ENCODE peak calls at places on chromosome 22, in seven cellular contexts. S, E, M, V, J, D and O are unnamed samples. For H3K4me1, the result is how much of the 10 kb centered on the place peaks cover.

GRCh38 chr22:28560005-28560742 is 119.5 kb downstream of the TTC28 start:
- DNase-seq in J (peak), E (no peak), S (no peak), M (peak), V (peak), D (peak), O (no peak)

GRCh38 chr22:22025320-22026156 is 43.0 kb upstream of the TOP3B start:
- DNase-seq in J (no peak), D (no peak), S (no peak), E (no peak), M (no peak), V (no peak), O (no peak)

GRCh38 chr22:22789233-22789921 is 98.2 kb upstream of the IGLL5 start:
- DNase-seq in E (no peak), M (no peak), J (no peak), S (no peak), V (no peak), D (no peak), O (no peak)

GRCh38 chr22:44889233-44889878 is 120.4 kb downstream of the PHF21B start:
- DNase-seq in S (no peak), J (no peak), D (no peak), V (no peak), E (no peak), M (no peak), O (peak)

GRCh38 chr22:35303029-35303624 is 3.4 kb downstream of the TOM1 start:
- DNase-seq in S (no peak), E (no peak), V (no peak), J (no peak), D (no peak), M (no peak), O (no peak)

GRCh38 chr22:50138988-50139387 is 31.5 kb upstream of the PANX2 start:
- DNase-seq in J (no peak), S (no peak), M (no peak), V (no peak), E (no peak), D (no peak), O (no peak)

GRCh38 chr22:37843746-37844089 is 416 bp downstream of the ANKRD54 start:
- DNase-seq in V (peak), D (no peak), J (peak), M (no peak), E (no peak), S (peak), O (peak)

GRCh38 chr22:27848005-27848404 is 46.4 kb upstream of the MN1 start:
- DNase-seq in E (no peak), V (no peak), S (no peak), J (no peak), M (no peak), D (no peak), O (no peak)

GRCh38 chr22:20449819-20450550 is 12.4 kb upstream of the SCARF2 start:
- DNase-seq in E (no peak), V (no peak), M (no peak), S (no peak), J (no peak), D (no peak), O (no peak)

GRCh38 chr22:24391836-24392217 is 35.6 kb upstream of the ADORA2A start:
- DNase-seq in D (no peak), E (no peak), S (no peak), J (peak), M (peak), V (peak), O (no peak)

GRCh38 chr22:17954860-17955587 is 69.3 kb downstream of the MICAL3 start:
- DNase-seq in M (no peak), D (no peak), V (no peak), S (no peak), J (no peak), E (no peak), O (no peak)

GRCh38 chr22:46110215-46110614 is 40.1 kb upstream of the PPARA start:
- DNase-seq in S (no peak), E (no peak), J (peak), D (no peak), V (no peak), M (peak), O (no peak)
- H3K4me1 ChIP-seq in S (half or more), E (half or more), J (under half), D (under half), V (under half), M (half or more), O (half or more)

GRCh38 chr22:40803292-40803691 is 15.9 kb downstream of the SLC25A17 start:
- DNase-seq in S (no peak), J (no peak), V (no peak), M (no peak), D (no peak), E (no peak), O (no peak)
- H3K4me3 ChIP-seq in S (no peak), J (no peak), V (no peak), M (no peak), D (no peak), E (no peak), O (no peak)

DNA sequence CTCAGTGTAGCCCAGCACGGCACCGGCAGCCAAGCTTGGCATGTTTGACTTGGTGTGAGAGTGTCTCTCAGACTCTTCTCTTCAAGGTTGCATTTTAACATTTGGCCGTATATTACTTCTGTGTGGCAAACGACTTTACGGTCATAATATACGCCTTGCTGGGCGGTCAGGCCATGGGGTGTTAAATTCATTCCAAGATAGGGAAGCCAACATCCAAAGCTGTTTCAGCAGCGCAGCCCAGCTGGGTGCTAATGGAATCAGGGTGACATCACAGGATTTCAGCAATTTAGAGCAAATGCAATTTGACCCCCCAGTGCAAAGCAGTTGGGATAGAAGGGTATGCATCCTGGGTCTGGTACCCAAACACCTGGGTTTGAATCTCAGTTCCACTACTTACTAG is 16.7 kb upstream of the MYH9 start:
- DNase-seq in S (no peak), D (no peak), V (no peak), J (no peak), E (no peak), M (no peak), O (no peak)
- H3K4me1 ChIP-seq in S (under half), D (under half), V (under half), J (under half), E (under half), M (under half), O (under half)

GRCh38 chr22:26672060-26672471 is 14.7 kb downstream of the MIAT start:
- DNase-seq in E (no peak), D (no peak), M (no peak), J (no peak), V (no peak), S (no peak), O (no peak)
- H3K4me3 ChIP-seq in E (peak), D (no peak), M (peak), J (peak), V (peak), S (peak), O (peak)